ENCODE peak calls at places on chromosomes 12 and 14, in seven cellular contexts. U, V, C, Y, I, J and G are unnamed samples.

GRCh38 chr12:23630524-23630923 is 318.9 kb downstream of the SOX5 start:
- DNase-seq in V (no peak), Y (no peak), J (no peak), C (no peak), U (no peak), I (no peak), G (no peak)

GRCh38 chr14:21668377-21668776 is 5.2 kb downstream of the OR4E1 start:
- DNase-seq in V (no peak), C (no peak), J (peak), U (no peak), I (no peak), Y (no peak), G (no peak)

GRCh38 chr12:96710127-96710745 is 196.8 kb upstream of the NEDD1 start:
- DNase-seq in V (no peak), J (no peak), U (no peak), C (no peak), Y (no peak), I (peak), G (no peak)

GRCh38 chr12:52235001-52235760 is 2.1 kb downstream of the KRT7 start:
- DNase-seq in Y (no peak), V (peak), J (no peak), C (no peak), I (no peak), U (no peak), G (no peak)

GRCh38 chr14:91354979-91355685 is 62.5 kb downstream of the CCDC88C start:
- DNase-seq in U (peak), I (peak), Y (no peak), J (no peak), V (no peak), C (peak), G (no peak)

GRCh38 chr12:42094277-42094676 is 50.4 kb downstream of the GXYLT1 start:
- DNase-seq in U (no peak), J (no peak), V (peak), Y (no peak), C (peak), I (no peak), G (peak)

GRCh38 chr12:8026282-8026637 is 6.3 kb upstream of the FOXJ2 start:
- DNase-seq in V (peak), J (no peak), C (no peak), Y (no peak), I (no peak), U (no peak), G (no peak)

GRCh38 chr12:116529048-116529447 is 30.1 kb upstream of the MAP1LC3B2 start:
- DNase-seq in V (peak), U (no peak), J (no peak), I (no peak), Y (peak), C (no peak), G (no peak)

GRCh38 chr14:35285168-35285990 is 6.8 kb upstream of the PSMA6 start:
- DNase-seq in U (no peak), V (peak), C (no peak), J (no peak), I (no peak), Y (no peak), G (no peak)

GRCh38 chr12:38159092-38159551 is 157.5 kb upstream of the ALG10B start:
- DNase-seq in I (no peak), U (no peak), J (no peak), C (no peak), V (no peak), Y (no peak), G (no peak)

GRCh38 chr12:25994252-25994651 is 35.8 kb downstream of the RASSF8 start:
- DNase-seq in C (no peak), U (no peak), I (no peak), J (no peak), V (peak), Y (no peak), G (no peak)

GRCh38 chr12:95673576-95673975 is 117.0 kb downstream of the NTN4 start:
- DNase-seq in J (no peak), I (no peak), V (no peak), Y (no peak), U (no peak), C (no peak), G (no peak)

GRCh38 chr12:59079472-59079871 is 159.2 kb upstream of the LRIG3 start:
- DNase-seq in J (no peak), U (no peak), V (no peak), C (no peak), I (no peak), Y (no peak), G (no peak)
- H3K4me3 ChIP-seq in J (no peak), U (no peak), V (no peak), C (no peak), I (no peak), Y (no peak), G (no peak)

GRCh38 chr14:30873308-30874119 is 845 bp upstream of the COCH start:
- DNase-seq in Y (no peak), I (no peak), V (no peak), C (no peak), U (no peak), J (no peak), G (no peak)

GRCh38 chr14:30876692-30877091 is 2.3 kb downstream of the COCH start:
- DNase-seq in U (no peak), C (no peak), Y (no peak), I (no peak), J (no peak), V (no peak), G (no peak)

GRCh38 chr14:30874120-30874998 is at the start of gene COCH:
- DNase-seq in Y (no peak), J (no peak), C (peak), V (no peak), U (peak), I (peak), G (peak)

GRCh38 chr14:30874999-30875787 is 834 bp downstream of the COCH start:
- DNase-seq in J (no peak), U (no peak), I (peak), C (no peak), V (no peak), Y (no peak), G (no peak)

GRCh38 chr14:30875788-30876053 is 1.4 kb downstream of the COCH start:
- DNase-seq in U (no peak), C (no peak), V (no peak), Y (no peak), J (no peak), I (peak), G (no peak)
- H3K4me3 ChIP-seq in U (no peak), C (no peak), V (no peak), Y (no peak), J (no peak), I (peak), G (no peak)

GRCh38 chr12:85835417-85835809 is 796 bp downstream of the RASSF9 start:
- DNase-seq in C (no peak), V (peak), U (no peak), J (no peak), I (peak), Y (no peak), G (no peak)
- H3K4me3 ChIP-seq in C (no peak), V (peak), U (no peak), J (no peak), I (no peak), Y (peak), G (no peak)

GRCh38 chr12:75644472-75645072 is 133.2 kb upstream of the KRR1 start:
- DNase-seq in U (no peak), I (no peak), J (no peak), C (no peak), Y (no peak), V (no peak), G (no peak)

GRCh38 chr12:75650100-75650499 is 138.7 kb upstream of the KRR1 start:
- DNase-seq in V (no peak), C (no peak), J (no peak), Y (no peak), I (no peak), U (no peak), G (no peak)

GRCh38 chr12:75642226-75642625 is 130.8 kb upstream of the KRR1 start:
- DNase-seq in I (no peak), J (no peak), C (no peak), Y (no peak), U (no peak), V (no peak), G (no peak)

GRCh38 chr12:75648856-75649255 is 137.4 kb upstream of the KRR1 start:
- DNase-seq in V (no peak), I (no peak), U (no peak), J (no peak), C (no peak), Y (no peak), G (peak)

GRCh38 chr12:75646329-75646940 is 135.0 kb upstream of the KRR1 start:
- DNase-seq in Y (no peak), J (no peak), I (no peak), U (no peak), V (no peak), C (no peak), G (no peak)
- H3K4me3 ChIP-seq in Y (no peak), J (no peak), I (no peak), U (no peak), V (no peak), C (no peak), G (no peak)

DNA sequence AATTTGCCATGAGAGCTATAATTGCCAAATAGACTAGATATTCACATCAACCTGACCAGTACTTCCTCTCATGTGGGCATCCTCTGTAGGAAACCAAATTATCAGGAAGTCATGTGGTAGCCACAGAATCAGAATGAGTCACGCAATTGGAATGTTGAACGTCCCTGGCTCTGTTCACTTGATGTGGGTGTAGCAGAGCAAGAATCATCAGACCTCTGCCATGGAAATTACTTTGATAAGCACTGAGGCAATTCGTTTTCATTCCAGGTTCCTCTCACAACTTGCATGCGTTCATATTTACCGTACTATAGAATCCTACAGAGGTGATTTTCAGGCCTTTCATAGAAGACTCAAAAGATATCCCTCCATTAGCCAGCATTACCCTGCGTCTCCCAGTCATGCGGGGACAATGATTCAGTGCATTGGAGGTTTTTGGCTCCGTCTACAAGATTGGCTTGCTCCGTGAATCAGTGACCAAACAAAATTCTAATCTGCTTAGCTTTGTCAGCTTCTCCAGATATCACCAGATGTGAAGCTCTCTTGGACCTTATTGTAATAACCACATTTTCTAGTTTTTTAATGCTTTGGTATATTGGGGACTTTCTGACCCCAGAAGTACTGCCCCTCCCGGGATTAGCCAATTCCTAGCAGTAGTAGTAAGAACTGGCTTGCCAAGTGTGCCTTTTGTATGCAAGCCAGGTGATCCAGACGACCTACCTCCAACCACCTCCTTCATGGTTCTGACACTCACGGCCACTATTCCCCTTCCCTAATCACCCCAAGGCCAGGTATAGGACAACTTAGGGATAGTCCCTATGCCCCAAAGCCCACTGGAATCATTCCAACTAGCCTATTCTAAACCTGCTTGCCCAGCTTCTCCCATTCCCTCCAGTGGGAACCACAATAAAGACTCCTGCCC is 133.4 kb downstream of the KICS2 start:
- DNase-seq in U (peak), C (no peak), I (no peak), J (peak), Y (peak), V (peak), G (peak)
- H3K4me3 ChIP-seq in U (no peak), C (no peak), I (no peak), J (no peak), Y (no peak), V (peak), G (no peak)

GRCh38 chr12:78036889-78037288 is 206.2 kb downstream of the NAV3 start:
- DNase-seq in J (no peak), C (no peak), U (no peak), I (no peak), V (no peak), Y (no peak), G (no peak)

GRCh38 chr12:78038541-78038940 is 207.8 kb downstream of the NAV3 start:
- DNase-seq in C (no peak), I (no peak), V (no peak), Y (no peak), J (no peak), U (no peak), G (no peak)

GRCh38 chr12:78037707-78038106 is 207.0 kb downstream of the NAV3 start:
- DNase-seq in C (no peak), U (no peak), I (no peak), Y (no peak), J (no peak), V (no peak), G (no peak)

GRCh38 chr12:78040111-78040510 is 209.4 kb downstream of the NAV3 start:
- DNase-seq in J (no peak), I (no peak), U (no peak), V (no peak), C (no peak), Y (no peak), G (no peak)

DNA sequence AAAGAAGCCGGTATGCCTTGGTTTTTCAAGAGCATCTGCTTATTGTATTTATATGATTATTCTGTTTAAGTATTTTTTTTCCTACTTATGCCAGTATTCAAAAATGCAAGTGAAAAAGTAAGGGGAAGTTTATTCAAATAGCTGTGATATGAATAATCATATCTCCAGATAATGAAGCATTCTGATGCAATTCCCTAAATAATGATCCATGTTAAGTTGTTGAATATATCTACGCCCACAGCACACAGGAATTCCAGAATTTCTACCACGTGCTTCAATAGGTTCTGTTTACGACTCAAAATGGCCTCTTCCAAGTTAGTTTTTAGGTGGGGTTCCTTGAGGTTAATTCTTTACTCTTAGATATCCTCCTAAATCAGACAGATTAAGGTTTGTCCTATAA is 208.3 kb downstream of the NAV3 start:
- DNase-seq in V (no peak), U (no peak), I (no peak), J (no peak), Y (no peak), C (no peak), G (no peak)
- H3K4me3 ChIP-seq in V (no peak), U (no peak), I (no peak), J (no peak), Y (no peak), C (no peak), G (no peak)

GRCh38 chr14:73619524-73619923 is 7.2 kb downstream of the ACOT6 start:
- DNase-seq in Y (no peak), J (no peak), C (no peak), U (no peak), V (no peak), I (no peak), G (no peak)

GRCh38 chr14:73625686-73626085 is 13.4 kb downstream of the ACOT6 start:
- DNase-seq in V (no peak), Y (no peak), C (no peak), J (no peak), I (no peak), U (no peak), G (no peak)

GRCh38 chr14:73623504-73623903 is 11.2 kb downstream of the ACOT6 start:
- DNase-seq in U (no peak), V (no peak), C (no peak), I (no peak), J (no peak), Y (no peak), G (no peak)

GRCh38 chr14:73616831-73617230 is 4.5 kb downstream of the ACOT6 start:
- DNase-seq in U (no peak), J (no peak), C (no peak), Y (no peak), V (no peak), I (peak), G (no peak)

GRCh38 chr14:73620268-73620667 is 8.0 kb downstream of the ACOT6 start:
- DNase-seq in I (no peak), J (no peak), Y (no peak), C (no peak), V (no peak), U (no peak), G (no peak)
- H3K4me3 ChIP-seq in I (no peak), J (no peak), Y (no peak), C (no peak), V (no peak), U (no peak), G (no peak)

DNA sequence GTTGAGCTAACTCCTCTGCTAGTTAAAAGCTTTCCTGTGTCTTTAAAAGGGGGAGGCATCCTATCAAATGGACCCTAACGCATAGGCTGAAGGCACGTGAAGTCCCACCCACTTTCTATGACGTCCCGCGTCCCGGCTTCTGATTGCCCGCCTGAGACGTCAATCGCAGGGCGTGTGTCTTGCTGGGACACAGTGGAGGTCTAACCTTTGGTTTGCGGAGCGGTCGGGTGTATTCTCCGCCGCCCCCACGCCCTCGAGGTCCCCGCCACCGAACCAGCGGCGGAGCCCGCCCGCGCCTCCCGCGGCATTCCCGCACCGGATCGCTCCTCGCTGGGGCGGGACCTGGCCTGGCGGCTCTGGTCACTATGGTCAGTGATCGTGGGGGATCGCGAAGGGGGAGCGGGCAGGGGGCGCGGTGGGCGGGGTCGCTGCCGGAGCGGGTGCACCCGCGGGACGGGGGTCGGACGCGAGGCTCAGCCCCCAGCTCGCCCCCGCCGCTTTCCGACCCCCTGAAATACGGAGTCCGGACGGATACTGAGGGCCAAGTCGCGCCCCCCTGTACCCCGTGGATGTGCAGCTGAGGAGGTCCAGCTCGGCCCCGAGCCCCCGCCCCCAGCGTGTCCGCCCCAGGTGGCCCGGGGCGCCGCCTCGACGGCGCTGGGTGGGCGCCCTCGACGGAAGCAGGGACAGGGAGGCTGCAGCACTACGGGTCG is at the start of gene OTUB2:
- DNase-seq in C (peak), Y (peak), U (peak), I (peak), V (peak), J (peak), G (peak)
- H3K4me3 ChIP-seq in C (peak), Y (peak), U (peak), I (peak), V (peak), J (peak), G (peak)